ENCODE peak calls at places on chromosomes 4 and X, in five cellular contexts. H is CD8-positive, alpha-beta memory T cell; Z is H9; B is CD8-positive, alpha-beta T cell; O is thyroid gland. D is an unnamed sample. For H3K27me3, the result is how much of the 10 kb centered on the place peaks cover.

GRCh38 chrX:39445336-39445735 is 644.1 kb downstream of the MID1IP1 start:
- DNase-seq in H (peak), Z (peak), B (no peak), O (no peak), D (no peak)

GRCh38 chr4:151768835-151769234 is 8.0 kb upstream of the GATB start:
- DNase-seq in H (no peak), Z (no peak), B (no peak), O (no peak), D (no peak)

GRCh38 chr4:77820836-77821561 is 1.8 kb upstream of the CNOT6L start:
- DNase-seq in H (peak), Z (no peak), B (no peak), O (no peak), D (no peak)

GRCh38 chr4:139301821-139302611 is at the start of gene NDUFC1:
- DNase-seq in H (peak), Z (peak), B (peak), O (peak), D (peak)

GRCh38 chrX:150770623-150771022 is 77.4 kb downstream of the MTMR1 start:
- DNase-seq in H (no peak), Z (no peak), B (no peak), O (no peak), D (no peak)

GRCh38 chrX:70769659-70770232 is 138.8 kb downstream of the TEX11 start:
- DNase-seq in H (no peak), Z (no peak), B (no peak), O (no peak), D (no peak)

GRCh38 chr4:75644095-75644494 is 13.8 kb upstream of the CDKL2 start:
- DNase-seq in H (no peak), Z (no peak), B (no peak), O (no peak), D (no peak)

GRCh38 chr4:13990596-13991589 is 363.4 kb upstream of the BOD1L1 start:
- DNase-seq in H (no peak), Z (no peak), B (no peak), O (no peak), D (no peak)

GRCh38 chrX:1507511-1508463 is 29.2 kb downstream of the P2RY8 start:
- DNase-seq in H (peak), Z (no peak), B (peak), O (no peak), D (no peak)

GRCh38 chr4:57614533-57614932 is 504.3 kb upstream of the IGFBP7 start:
- DNase-seq in H (no peak), Z (no peak), B (no peak), O (no peak), D (no peak)

GRCh38 chrX:16445166-16445752 is 204.7 kb upstream of the S100G start:
- DNase-seq in H (peak), Z (peak), B (peak), O (peak), D (no peak)

GRCh38 chrX:139538907-139539593 is 8.5 kb downstream of the F9 start:
- DNase-seq in H (no peak), Z (no peak), B (no peak), O (no peak), D (no peak)

DNA sequence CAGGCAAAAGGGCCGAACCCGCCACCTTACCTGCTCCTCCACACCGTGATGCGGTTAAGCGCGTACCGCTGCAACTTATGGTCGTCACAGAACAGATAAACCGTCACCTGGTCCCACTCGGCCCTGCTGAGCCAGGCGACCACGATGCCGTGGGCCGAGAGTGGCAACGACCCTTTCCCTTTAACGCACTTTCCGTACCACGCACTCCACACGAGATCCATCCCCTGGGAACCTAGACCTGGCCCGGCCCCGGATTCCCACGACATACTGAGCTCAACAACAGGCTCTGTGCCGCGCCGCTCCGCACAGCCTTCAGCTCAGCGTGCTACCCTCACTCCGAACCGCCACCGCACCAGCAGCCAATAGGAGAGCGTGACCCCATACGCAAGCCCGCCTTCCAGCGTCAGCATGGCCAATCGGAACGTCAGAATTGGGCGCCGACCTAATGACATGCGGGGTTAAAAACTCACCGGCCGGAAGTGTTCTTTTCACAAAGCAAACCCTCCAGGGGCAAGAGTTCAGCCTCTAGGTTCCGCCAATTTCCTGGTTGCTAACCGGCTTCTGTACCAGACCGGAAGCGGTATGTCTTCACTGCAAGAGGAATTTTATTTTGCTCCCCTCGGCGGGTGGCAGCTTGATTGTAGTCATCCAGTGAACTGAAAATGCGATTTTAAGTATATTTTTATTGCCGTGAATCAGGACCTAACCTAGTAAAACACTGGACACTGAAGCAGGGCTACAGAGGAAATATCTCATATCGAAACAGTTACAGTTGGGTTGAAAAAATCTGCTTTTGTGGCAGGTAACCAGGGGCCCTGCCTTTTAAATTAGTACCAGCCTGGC is at the start of gene LAS1L:
- DNase-seq in H (peak), Z (peak), B (peak), O (peak), D (peak)
- H3K27me3 ChIP-seq in H (under half), Z (under half), B (under half), O (under half), D (under half)

GRCh38 chr4:8851321-8852117 is 20.1 kb downstream of the HMX1 start:
- DNase-seq in H (no peak), Z (no peak), B (no peak), O (no peak), D (no peak)

GRCh38 chr4:8853249-8853648 is 18.4 kb downstream of the HMX1 start:
- DNase-seq in H (no peak), Z (no peak), B (no peak), O (no peak), D (no peak)

GRCh38 chr4:8854016-8854415 is 17.6 kb downstream of the HMX1 start:
- DNase-seq in H (no peak), Z (no peak), B (no peak), O (no peak), D (no peak)

GRCh38 chr4:8850830-8851188 is 20.8 kb downstream of the HMX1 start:
- DNase-seq in H (no peak), Z (peak), B (no peak), O (no peak), D (no peak)

DNA sequence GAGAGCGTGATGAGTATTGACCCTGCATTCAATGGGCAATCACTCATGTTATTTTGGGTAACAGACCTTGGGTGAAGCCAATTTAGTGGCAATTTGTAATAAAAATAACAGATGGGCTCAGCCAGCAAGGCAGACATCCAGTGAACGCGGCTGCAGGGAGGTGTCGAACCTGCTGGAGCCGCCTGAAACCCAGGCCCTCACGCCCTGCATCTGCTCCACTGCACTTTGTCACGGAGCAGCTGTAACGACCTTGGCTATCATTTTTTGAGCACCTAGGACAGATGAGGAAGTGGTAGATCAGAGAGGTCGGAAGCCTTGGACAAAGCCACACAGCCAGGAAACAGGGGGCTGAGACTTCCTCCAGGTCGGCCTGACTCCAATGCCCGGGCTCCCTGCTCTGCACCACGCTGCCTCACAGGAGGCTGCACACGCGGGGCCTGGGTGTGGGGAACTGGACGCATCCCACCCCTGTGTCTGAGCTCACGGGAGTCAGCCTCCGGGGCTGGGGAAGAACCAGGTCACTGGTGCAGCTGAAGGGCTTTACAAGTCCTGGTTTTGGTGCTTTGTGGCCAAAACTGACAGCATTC is 19.4 kb downstream of the HMX1 start:
- DNase-seq in H (no peak), Z (no peak), B (no peak), O (no peak), D (no peak)
- H3K27me3 ChIP-seq in H (under half), Z (under half), B (under half), O (under half), D (half or more)

DNA sequence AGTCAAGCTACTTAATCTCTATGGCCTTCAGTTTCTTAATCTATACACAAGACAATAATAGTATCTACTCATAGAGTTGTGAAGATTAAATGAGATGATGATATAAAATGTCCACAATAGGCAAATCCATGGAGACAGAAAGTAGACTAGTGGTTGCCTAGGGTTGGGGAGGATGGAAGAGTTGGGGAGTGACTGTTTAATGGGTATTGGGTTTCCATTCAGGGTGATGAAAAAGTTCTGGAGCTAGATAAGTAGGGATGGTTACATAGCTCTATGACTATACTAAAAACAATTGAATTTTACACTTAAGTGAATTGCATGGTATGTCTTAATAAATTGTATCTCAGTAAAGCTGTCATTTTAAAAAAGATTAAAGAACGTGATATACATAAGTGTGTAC is 35.7 kb downstream of the BCORL1 start:
- DNase-seq in H (no peak), Z (no peak), B (no peak), O (no peak), D (no peak)
- H3K27me3 ChIP-seq in H (under half), Z (under half), B (under half), O (under half), D (under half)

DNA sequence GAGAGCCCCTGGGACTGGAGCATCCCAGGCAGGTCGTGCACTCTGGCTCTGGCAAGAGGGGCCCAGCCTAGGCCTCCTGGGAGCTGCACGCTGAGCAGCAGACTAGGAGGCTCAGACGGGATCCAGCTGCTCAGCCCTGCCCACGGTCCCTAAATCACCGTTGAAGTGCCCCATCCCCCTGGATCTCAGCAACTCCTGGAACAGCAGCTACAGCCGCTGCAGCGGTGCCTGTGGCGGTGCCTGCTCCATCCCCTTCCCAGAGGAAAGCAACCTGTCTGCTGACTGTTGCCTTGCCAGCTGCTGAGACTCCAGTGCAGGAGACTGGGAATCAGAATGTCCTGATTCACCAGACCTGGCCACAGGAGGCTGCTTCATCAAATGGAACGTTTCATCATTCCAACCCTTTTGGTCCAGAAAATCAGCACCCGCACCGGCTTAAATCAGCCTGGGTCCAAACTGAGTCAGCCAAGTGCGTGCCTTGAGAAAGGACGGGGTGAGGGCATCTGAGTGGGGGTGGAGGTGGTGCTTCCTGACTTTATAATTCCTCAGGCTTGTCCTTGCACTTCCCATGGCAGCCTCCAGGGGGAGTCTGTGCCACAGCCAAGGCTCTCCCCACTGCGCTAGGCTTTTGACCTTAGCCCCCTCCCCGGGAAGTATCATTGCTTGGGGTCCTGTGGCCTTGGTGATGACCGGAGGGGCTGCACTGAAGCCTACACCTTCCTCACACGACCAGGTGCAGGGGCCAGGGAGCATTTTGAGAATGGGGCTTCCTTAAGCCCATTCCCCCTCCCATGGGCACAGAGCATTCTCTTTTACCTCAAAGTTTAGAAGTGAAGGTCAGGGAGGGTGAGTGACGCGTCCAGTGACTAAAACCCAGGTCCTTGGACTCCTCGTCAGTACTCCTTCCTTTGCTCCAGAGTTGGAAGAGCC is 6.5 kb downstream of the ZNF185 start:
- DNase-seq in H (peak), Z (peak), B (peak), O (peak), D (no peak)
- H3K27me3 ChIP-seq in H (under half), Z (under half), B (under half), O (under half), D (under half)

DNA sequence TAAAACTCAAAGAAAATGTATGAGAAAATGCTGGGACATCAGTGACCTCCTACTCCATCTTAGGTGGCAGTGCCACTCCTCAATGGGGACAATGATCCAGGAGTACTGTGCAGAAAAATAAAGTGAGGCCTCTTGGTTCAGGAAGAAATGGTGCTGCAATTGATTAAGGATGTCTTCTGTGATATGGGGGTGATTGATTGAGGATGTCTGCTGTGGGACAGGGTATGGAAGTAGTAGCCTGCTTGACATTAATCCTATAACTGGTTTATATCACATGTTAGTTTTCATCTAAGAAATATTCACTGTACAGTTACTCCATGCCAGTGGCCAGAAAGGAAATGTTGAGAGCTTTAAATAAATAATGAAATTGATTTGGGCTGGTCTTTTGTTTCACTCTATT is 20.5 kb downstream of the OTOP1 start:
- DNase-seq in H (no peak), Z (no peak), B (no peak), O (no peak), D (no peak)
- H3K27me3 ChIP-seq in H (under half), Z (under half), B (under half), O (under half), D (under half)

D was measured in gastrocnemius medialis.